ENCODE peak calls at places on chromosome 17, in six cellular contexts. G is NCI-H2029, B is AG10803, R is activated T-helper 1 cell treated with Interleukin-2 at 50 U/mL for 16 hours, J is H9, Q is MV-4-11. A is an unnamed sample.
A peak's percentile ranks its signal among the peaks of the same experiment; 100 is the strongest.

GRCh38 chr17:12789976-12790805 is 893 bp downstream of the ARHGAP44 start:
- DNase-seq in G (no peak), B (no peak), R (no peak), J (peak; percentile 71), Q (no peak), A (no peak)

GRCh38 chr17:18992454-18993130 is 12.0 kb downstream of the FAM83G start:
- DNase-seq in G (peak; percentile 21), B (no peak), R (peak; percentile 8), J (no peak), Q (no peak), A (no peak)

GRCh38 chr17:17109231-17109630 is 67.0 kb downstream of the MPRIP start:
- DNase-seq in G (no peak), B (no peak), R (no peak), J (no peak), Q (no peak), A (no peak)

GRCh38 chr17:77445030-77445907 is 304.5 kb downstream of the SEC14L1 start:
- DNase-seq in G (no peak), B (peak; percentile 96), R (peak; percentile 81), J (no peak), Q (peak; percentile 91), A (no peak)

GRCh38 chr17:59702304-59702703 is 4.9 kb downstream of the PTRH2 start:
- DNase-seq in G (no peak), B (no peak), R (no peak), J (no peak), Q (no peak), A (no peak)

GRCh38 chr17:2777242-2777867 is 18.9 kb upstream of the RAP1GAP2 start:
- DNase-seq in G (no peak), B (no peak), R (no peak), J (peak; percentile 69), Q (no peak), A (no peak)

GRCh38 chr17:39963826-39964225 is 1.0 kb downstream of the GSDMA start:
- DNase-seq in G (peak; percentile 67), B (no peak), R (peak; percentile 23), J (no peak), Q (no peak), A (peak; percentile 84)

GRCh38 chr17:82956146-82956725 is 116.4 kb upstream of the ZNF750 start:
- DNase-seq in G (no peak), B (no peak), R (no peak), J (peak; percentile 22), Q (no peak), A (no peak)

GRCh38 chr17:58590377-58590776 is 75.9 kb upstream of the MTMR4 start:
- DNase-seq in G (no peak), B (no peak), R (no peak), J (no peak), Q (no peak), A (no peak)

GRCh38 chr17:56373981-56374380 is 219.5 kb upstream of the NOG start:
- DNase-seq in G (no peak), B (no peak), R (no peak), J (no peak), Q (no peak), A (no peak)

A was measured in keratinocyte.